ENCODE peak calls at places on chromosome 17, in five cellular contexts. I is thyroid gland, D is heart left ventricle, N is ascending aorta, J is PC-3. W is an unnamed sample.

GRCh38 chr17:65029605-65030308 is 26.8 kb downstream of the GNA13 start:
- DNase-seq in J (no peak), D (no peak), I (no peak), N (no peak), W (no peak)

GRCh38 chr17:45873728-45874127 is 20.6 kb upstream of the MAPT start:
- DNase-seq in N (no peak), D (no peak), I (no peak), J (peak; percentile 34), W (no peak)

GRCh38 chr17:7560172-7561027 is 1.3 kb upstream of the SENP3 start:
- DNase-seq in J (peak; percentile 56), N (peak; percentile 80), D (peak; percentile 75), I (peak; percentile 67), W (no peak)

GRCh38 chr17:81576621-81577277 is 24.6 kb upstream of the FAAP100 start:
- DNase-seq in I (peak; percentile 53), D (no peak), J (peak; percentile 95), N (no peak), W (no peak)

GRCh38 chr17:57806083-57806830 is 43.6 kb downstream of the MRPS23 start:
- DNase-seq in N (no peak), I (no peak), J (no peak), D (no peak), W (no peak)

GRCh38 chr17:80751070-80751459 is 206.4 kb downstream of the RPTOR start:
- DNase-seq in D (no peak), N (no peak), I (no peak), J (no peak), W (no peak)

GRCh38 chr17:79388556-79389295 is 222.1 kb downstream of the RBFOX3 start:
- DNase-seq in J (peak; percentile 74), N (no peak), D (peak; percentile 67), I (peak; percentile 80), W (no peak)

GRCh38 chr17:7173687-7174602 is 5.2 kb downstream of the ASGR1 start:
- DNase-seq in N (no peak), D (peak; percentile 62), J (no peak), I (peak; percentile 88), W (peak; percentile 89)

GRCh38 chr17:31167111-31167510 is 72.3 kb downstream of the NF1 start:
- DNase-seq in J (no peak), I (no peak), D (no peak), N (no peak), W (no peak)

GRCh38 chr17:49450735-49451134 is 36.1 kb upstream of the PHB1 start:
- DNase-seq in D (no peak), J (peak; percentile 43), N (no peak), I (no peak), W (no peak)

GRCh38 chr17:4973431-4973830 is 5.8 kb upstream of the SPAG7 start:
- DNase-seq in I (no peak), J (no peak), D (no peak), N (no peak), W (no peak)

GRCh38 chr17:82655523-82655922 is 7.3 kb upstream of the WDR45B start:
- DNase-seq in D (peak; percentile 13), I (no peak), N (no peak), J (no peak), W (no peak)

GRCh38 chr17:82655038-82655479 is 6.8 kb upstream of the WDR45B start:
- DNase-seq in J (peak; percentile 52), N (no peak), D (peak; percentile 26), I (no peak), W (no peak)

GRCh38 chr17:82656266-82656665 is 8.0 kb upstream of the WDR45B start:
- DNase-seq in I (no peak), N (no peak), J (no peak), D (peak; percentile 18), W (peak; percentile 33)

GRCh38 chr17:82650723-82651122 is 2.5 kb upstream of the WDR45B start:
- DNase-seq in D (no peak), J (no peak), N (no peak), I (no peak), W (peak; percentile 40)

DNA sequence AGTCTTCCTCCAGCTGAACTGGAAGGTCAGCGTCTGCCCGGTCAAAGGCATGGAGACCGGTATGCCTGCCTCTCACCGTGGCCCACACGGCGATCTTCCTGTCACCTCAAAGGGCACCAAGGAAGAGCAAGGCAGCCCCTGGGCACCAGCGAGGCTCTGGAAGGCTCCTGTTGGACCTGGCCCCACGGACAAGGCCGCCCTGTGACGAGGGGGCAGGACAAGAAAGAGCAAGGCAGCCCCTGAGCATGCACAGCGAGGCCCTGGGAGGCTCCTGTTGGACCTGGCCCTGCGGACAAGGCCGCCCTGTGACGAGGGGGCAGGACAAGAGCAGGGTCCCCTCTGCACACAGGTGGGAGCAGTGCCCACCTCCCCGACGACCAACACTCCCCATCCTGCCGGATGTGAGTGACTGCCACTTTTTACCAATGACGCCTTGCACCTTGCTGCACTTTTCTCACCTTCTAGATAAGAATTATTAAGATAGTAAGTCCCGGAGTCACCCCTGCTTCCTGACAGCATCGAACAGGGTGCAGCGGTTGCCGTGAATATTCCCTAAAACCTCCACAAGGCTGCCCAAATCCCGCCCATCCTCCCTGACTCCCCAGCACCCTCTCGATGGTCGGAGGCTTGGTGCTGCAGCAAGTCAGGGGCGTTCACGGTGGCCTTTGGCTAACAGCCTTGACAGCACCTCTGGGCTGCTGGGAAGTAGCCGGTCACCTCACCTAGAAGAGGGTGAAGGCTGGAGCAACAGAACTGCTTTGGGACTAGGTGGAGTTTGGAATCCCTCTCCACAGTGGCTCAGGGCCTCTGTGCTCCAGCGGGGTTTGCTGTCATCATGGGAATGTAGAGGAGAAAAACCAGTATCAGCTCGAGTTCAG is 5.6 kb upstream of the WDR45B start:
- DNase-seq in D (peak; percentile 17), N (no peak), J (no peak), I (no peak), W (no peak)
- H3K27me3 ChIP-seq in D (no peaks in the 10 kb centered on the region), N (no peaks in the 10 kb centered on the region), J (no peaks in the 10 kb centered on the region), I (no peaks in the 10 kb centered on the region), W (no peaks in the 10 kb centered on the region)

GRCh38 chr17:82614095-82614631 is 34.1 kb downstream of the WDR45B start:
- DNase-seq in I (no peak), J (no peak), D (no peak), N (no peak), W (peak; percentile 47)

GRCh38 chr17:82619211-82619610 is 29.0 kb downstream of the WDR45B start:
- DNase-seq in N (no peak), D (no peak), I (no peak), J (no peak), W (peak; percentile 31)

GRCh38 chr17:82613283-82614094 is 34.8 kb downstream of the WDR45B start:
- DNase-seq in J (no peak), N (no peak), D (peak; percentile 77), I (peak; percentile 15), W (no peak)

GRCh38 chr17:82616021-82616703 is 32.1 kb downstream of the WDR45B start:
- DNase-seq in I (no peak), N (no peak), D (no peak), J (no peak), W (no peak)

GRCh38 chr17:82615084-82616020 is 32.9 kb downstream of the WDR45B start:
- DNase-seq in J (no peak), N (no peak), I (no peak), D (no peak), W (peak; percentile 58)
- TF ChIP-seq CTCF in J (peak; percentile 44), N (no peak), I (no peak), D (no peak), W (no peak)

GRCh38 chr17:61414141-61414935 is 14.7 kb downstream of the TBX2 start:
- DNase-seq in D (peak; percentile 54), J (peak; percentile 34), N (peak; percentile 60), I (no peak), W (peak; percentile 72)

GRCh38 chr17:61416211-61416539 is 16.5 kb downstream of the TBX2 start:
- DNase-seq in I (no peak), D (no peak), J (no peak), N (no peak), W (no peak)

GRCh38 chr17:61416540-61417363 is 17.1 kb downstream of the TBX2 start:
- DNase-seq in J (peak; percentile 94), I (peak; percentile 89), D (peak; percentile 93), N (peak; percentile 93), W (peak; percentile 90)

GRCh38 chr17:61414936-61415251 is 15.3 kb downstream of the TBX2 start:
- DNase-seq in D (peak; percentile 17), I (no peak), N (no peak), J (no peak), W (peak; percentile 64)

DNA sequence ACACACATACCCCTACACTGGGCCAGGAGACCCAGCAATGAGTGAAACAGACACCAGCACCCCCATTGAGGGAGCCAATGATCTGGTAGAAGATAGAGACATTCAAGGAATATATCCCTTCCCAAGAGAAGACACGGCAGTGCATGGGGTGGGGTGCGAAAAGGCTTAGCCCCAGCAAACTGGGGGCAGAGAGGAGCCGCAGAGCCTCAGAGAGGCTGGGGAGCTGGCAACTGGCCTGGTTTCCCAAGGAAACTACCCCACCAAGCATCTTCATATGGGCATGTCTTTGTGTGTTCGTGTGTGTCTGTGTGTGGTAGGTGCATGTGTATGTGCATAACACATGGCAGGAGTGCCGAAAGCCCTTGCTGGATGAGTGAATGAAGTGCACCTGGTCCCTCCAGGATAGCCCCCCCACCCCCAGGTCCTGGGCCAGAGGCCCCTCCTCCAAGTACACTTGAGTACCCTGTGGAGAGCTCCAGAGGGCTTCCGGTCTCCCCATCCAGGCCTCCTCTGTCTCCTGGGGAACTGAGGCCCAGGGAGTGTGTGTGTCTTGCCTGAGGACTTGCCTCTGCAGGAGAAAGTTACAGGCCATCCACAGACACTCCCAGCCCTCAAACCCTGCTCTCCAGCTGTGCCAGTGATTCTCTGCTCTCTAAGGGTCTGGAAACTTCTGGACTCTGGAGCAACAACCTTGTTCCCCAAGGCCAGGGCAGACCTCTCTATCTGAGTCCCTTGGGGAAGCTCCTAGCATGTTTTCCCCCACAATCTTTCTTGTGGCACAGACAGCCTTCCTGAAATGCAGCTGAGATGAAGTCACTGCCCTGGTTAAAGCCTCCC is 15.9 kb downstream of the TBX2 start:
- DNase-seq in D (peak; percentile 16), I (no peak), J (no peak), N (no peak), W (peak; percentile 30)
- H3K4me1 ChIP-seq in D (no peaks in the 10 kb centered on the region), I (peaks cover 12% of the 10 kb centered on the region), J (peaks cover 25% of the 10 kb centered on the region), N (peaks cover 22% of the 10 kb centered on the region), W (peaks cover 3% of the 10 kb centered on the region)

GRCh38 chr17:66354981-66355380 is 52.6 kb downstream of the PRKCA start:
- DNase-seq in N (no peak), I (no peak), D (no peak), J (no peak), W (no peak)

GRCh38 chr17:66353937-66354401 is 51.6 kb downstream of the PRKCA start:
- DNase-seq in D (no peak), N (no peak), J (no peak), I (no peak), W (no peak)

GRCh38 chr17:66357037-66357436 is 54.6 kb downstream of the PRKCA start:
- DNase-seq in D (no peak), I (no peak), N (no peak), J (peak; percentile 30), W (no peak)

GRCh38 chr17:66355510-66355909 is 53.1 kb downstream of the PRKCA start:
- DNase-seq in D (no peak), J (peak; percentile 53), N (no peak), I (no peak), W (no peak)

DNA sequence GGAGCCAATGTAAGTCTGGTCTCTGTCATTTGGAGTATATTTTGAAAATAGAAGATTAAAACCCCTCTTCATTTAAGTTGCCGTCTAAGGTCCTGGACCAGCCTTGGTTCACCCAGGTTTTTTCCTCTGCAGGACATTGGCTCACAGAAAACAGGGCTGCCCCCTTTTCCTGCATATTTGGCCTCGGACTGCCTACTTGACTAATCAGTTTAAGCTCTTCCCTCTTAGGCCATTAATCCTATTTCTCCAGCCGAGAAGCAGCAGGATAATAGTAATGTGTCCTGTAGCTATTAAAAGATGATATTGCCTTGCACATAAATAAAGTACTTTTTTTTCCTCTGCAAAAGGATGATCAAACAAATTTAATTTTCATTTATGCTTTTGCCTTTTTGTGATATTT is 52.1 kb downstream of the PRKCA start:
- DNase-seq in I (no peak), N (no peak), D (no peak), J (no peak), W (no peak)
- H3K27me3 ChIP-seq in I (no peaks in the 10 kb centered on the region), N (no peaks in the 10 kb centered on the region), D (no peaks in the 10 kb centered on the region), J (no peaks in the 10 kb centered on the region), W (no peaks in the 10 kb centered on the region)